ENCODE peak calls at places on chromosomes 11 and 22, in four cellular contexts. T is HepG2, D is H1, C is NT2/D1. B is an unnamed sample.

GRCh38 chr22:49733631-49734030 is 94.0 kb downstream of the BRD1 start:
- DNase-seq in T (no peak), D (no peak), C (no peak), B (no peak)

GRCh38 chr11:16843307-16843706 is 104.9 kb downstream of the C11orf58 start:
- DNase-seq in C (no peak), T (peak), D (no peak), B (no peak)

GRCh38 chr11:101487775-101488174 is 96.0 kb downstream of the TRPC6 start:
- DNase-seq in C (no peak), T (no peak), D (no peak), B (no peak)

GRCh38 chr22:22215659-22216449 is 28.7 kb upstream of the VPREB1 start:
- DNase-seq in C (no peak), T (no peak), D (no peak), B (no peak)

GRCh38 chr11:43518407-43519165 is 159.9 kb downstream of the TTC17 start:
- DNase-seq in D (no peak), C (no peak), T (no peak), B (no peak)

GRCh38 chr11:78499971-78500370 is 74.7 kb downstream of the NARS2 start:
- DNase-seq in T (no peak), C (no peak), D (no peak), B (no peak)

GRCh38 chr11:1225386-1226225 is 2.7 kb downstream of the MUC5B start:
- DNase-seq in D (peak), T (no peak), C (no peak), B (no peak)

GRCh38 chr11:129279326-129280026 is 87.4 kb upstream of the ARHGAP32 start:
- DNase-seq in C (peak), T (peak), D (peak), B (no peak)

GRCh38 chr22:21445437-21446127 is 21.6 kb upstream of the TMEM191C start:
- DNase-seq in T (no peak), C (no peak), D (no peak), B (no peak)

GRCh38 chr11:10382518-10382917 is 72.5 kb upstream of the AMPD3 start:
- DNase-seq in C (peak), T (no peak), D (peak), B (no peak)

GRCh38 chr11:46353706-46354105 is 6.4 kb downstream of the DGKZ start:
- DNase-seq in T (no peak), D (no peak), C (no peak), B (no peak)

GRCh38 chr11:112025682-112026081 is 474 bp downstream of the DLAT start:
- DNase-seq in T (peak), C (no peak), D (no peak), B (no peak)

GRCh38 chr11:64935634-64936081 is at the start of gene GPHA2:
- DNase-seq in T (peak), C (peak), D (peak), B (no peak)

GRCh38 chr11:27848423-27848822 is 148.2 kb upstream of the BDNF start:
- DNase-seq in C (no peak), D (no peak), T (no peak), B (no peak)

GRCh38 chr11:97893612-97894011 is 1127.1 kb upstream of the CNTN5 start:
- DNase-seq in T (no peak), C (no peak), D (no peak), B (no peak)

GRCh38 chr11:68979931-68980775 is 633 bp downstream of the MRGPRD start:
- DNase-seq in T (no peak), D (no peak), C (no peak), B (no peak)

GRCh38 chr11:96091476-96091875 is 167.6 kb upstream of the MTMR2 start:
- DNase-seq in C (no peak), D (no peak), T (peak), B (no peak)

GRCh38 chr11:28756977-28757376 is 648.8 kb downstream of the METTL15 start:
- DNase-seq in C (no peak), T (no peak), D (no peak), B (no peak)

GRCh38 chr11:67357831-67358555 is 4.6 kb upstream of the POLD4 start:
- DNase-seq in T (no peak), D (no peak), C (no peak), B (no peak)

GRCh38 chr22:44399906-44400762 is 87.4 kb upstream of the SHISAL1 start:
- DNase-seq in D (peak), T (no peak), C (no peak), B (no peak)

GRCh38 chr11:92662580-92662979 is 306.9 kb upstream of the MTNR1B start:
- DNase-seq in T (no peak), D (no peak), C (no peak), B (no peak)

GRCh38 chr11:13883042-13883441 is 79.5 kb upstream of the SPON1 start:
- DNase-seq in T (no peak), D (no peak), C (no peak), B (no peak)

GRCh38 chr11:114031599-114032320 is 27.8 kb upstream of the ZBTB16 start:
- DNase-seq in D (no peak), C (no peak), T (no peak), B (no peak)

GRCh38 chr22:30605449-30606110 is 1.4 kb upstream of the TCN2 start:
- DNase-seq in C (no peak), D (peak), T (peak), B (no peak)

GRCh38 chr22:43850529-43850928 is 11.8 kb downstream of the SULT4A1 start:
- DNase-seq in D (no peak), C (no peak), T (no peak), B (no peak)

GRCh38 chr22:47676685-47677084 is 914.2 kb downstream of the TBC1D22A start:
- DNase-seq in T (no peak), C (no peak), D (no peak), B (no peak)

GRCh38 chr11:9363954-9364912 is 20.2 kb upstream of the IPO7 start:
- DNase-seq in D (peak), C (peak), T (peak), B (peak)
- TF ChIP-seq SUZ12 in D (no peak), C (no peak), T (no peak), B (no peak)

DNA sequence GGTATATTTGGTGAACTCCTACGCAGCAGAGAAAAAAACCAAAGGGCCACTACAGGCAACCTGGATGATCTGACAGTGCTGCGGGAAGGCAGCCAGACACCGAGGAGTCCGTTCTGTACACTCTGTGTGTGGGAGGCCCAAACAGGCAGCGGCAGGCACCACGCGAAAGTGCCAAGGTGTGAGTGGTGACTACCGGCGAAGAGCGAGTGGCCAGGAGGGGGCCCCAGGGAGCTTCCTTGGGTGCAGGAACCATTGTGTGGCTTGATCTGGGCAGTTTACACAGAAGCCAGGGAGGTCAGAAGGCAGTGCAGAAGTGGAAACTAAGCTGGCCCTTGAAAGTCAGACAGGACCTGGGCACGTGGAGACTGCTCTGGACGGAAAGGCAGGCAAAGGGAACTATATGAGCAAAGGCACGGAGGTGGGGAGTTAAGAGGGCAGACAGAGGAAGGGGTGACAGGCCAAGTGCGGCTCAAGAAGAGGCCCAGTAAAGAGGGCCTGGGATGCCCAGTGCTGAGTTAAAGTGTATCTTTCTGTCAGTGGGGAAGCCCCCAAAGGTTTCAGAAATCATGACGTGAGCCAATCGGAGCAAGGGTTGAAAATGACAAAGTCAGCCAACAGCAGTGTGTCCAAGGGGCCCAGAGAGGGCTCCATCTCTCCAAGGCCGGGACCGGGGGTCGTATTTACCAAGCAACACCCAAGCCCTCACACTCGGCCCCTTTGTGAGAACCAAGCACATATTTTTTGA is 10.6 kb downstream of the TMEM184B start:
- DNase-seq in D (peak), C (no peak), T (peak), B (no peak)
- TF ChIP-seq YY1 in D (no peak), C (no peak), T (peak), B (peak)

GRCh38 chr11:11618973-11619435 is 2.8 kb downstream of the GALNT18 start:
- DNase-seq in C (no peak), D (no peak), T (peak), B (no peak)
- TF ChIP-seq SUZ12 in C (no peak), D (no peak), T (no peak), B (no peak)

GRCh38 chr22:39818050-39818449 is 75.5 kb downstream of the ENTHD1 start:
- DNase-seq in D (no peak), T (no peak), C (no peak), B (no peak)

GRCh38 chr22:39819429-39819828 is 74.1 kb downstream of the ENTHD1 start:
- DNase-seq in D (no peak), C (no peak), T (no peak), B (no peak)

GRCh38 chr22:39815882-39816395 is 77.6 kb downstream of the ENTHD1 start:
- DNase-seq in D (no peak), T (no peak), C (no peak), B (no peak)

GRCh38 chr22:39821008-39821407 is 72.6 kb downstream of the ENTHD1 start:
- DNase-seq in C (no peak), D (no peak), T (no peak), B (no peak)

DNA sequence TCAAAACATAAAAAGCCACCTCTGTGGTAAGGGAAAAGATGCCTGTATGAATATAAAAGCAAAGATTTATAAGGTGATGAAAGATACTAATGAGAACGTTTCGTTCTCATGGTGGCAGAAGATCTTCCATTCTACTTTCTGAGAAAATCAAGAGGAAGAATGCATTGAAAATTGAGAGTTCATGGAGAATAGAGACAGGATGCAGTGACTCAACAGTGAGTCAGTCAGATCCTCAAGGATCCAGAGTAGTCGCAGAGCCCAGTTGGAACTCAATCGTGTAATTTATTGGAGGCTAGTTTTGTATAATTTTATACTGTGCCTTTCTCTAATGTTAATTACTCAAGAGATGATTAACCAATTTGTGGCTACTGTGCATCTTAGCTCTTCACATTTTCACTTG is 73.3 kb downstream of the ENTHD1 start:
- DNase-seq in C (no peak), T (no peak), D (no peak), B (no peak)
- TF ChIP-seq YY1 in C (no peak), T (no peak), D (no peak), B (no peak)

DNA sequence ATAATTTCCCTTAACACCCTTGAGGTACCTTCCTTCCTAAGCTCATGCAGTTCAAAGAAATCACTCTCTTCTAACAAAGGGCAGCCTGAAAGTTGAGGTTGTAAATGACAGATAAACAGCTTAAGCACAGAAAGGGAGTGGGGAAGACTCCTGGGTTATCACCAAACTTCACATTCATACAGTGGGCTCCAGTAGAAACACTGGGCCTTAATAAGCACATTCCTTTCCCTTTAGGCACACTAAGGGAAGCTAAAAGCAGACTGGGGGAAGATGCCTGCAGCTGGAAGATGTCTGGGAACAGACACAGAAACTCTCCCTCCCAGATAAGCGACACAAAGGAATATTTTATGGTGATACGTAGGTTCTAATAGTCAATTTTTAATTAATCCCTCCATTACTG is 350.3 kb upstream of the MPPED2 start:
- DNase-seq in D (no peak), T (no peak), C (no peak), B (no peak)
- TF ChIP-seq SUZ12 in D (no peak), T (no peak), C (no peak), B (no peak)

DNA sequence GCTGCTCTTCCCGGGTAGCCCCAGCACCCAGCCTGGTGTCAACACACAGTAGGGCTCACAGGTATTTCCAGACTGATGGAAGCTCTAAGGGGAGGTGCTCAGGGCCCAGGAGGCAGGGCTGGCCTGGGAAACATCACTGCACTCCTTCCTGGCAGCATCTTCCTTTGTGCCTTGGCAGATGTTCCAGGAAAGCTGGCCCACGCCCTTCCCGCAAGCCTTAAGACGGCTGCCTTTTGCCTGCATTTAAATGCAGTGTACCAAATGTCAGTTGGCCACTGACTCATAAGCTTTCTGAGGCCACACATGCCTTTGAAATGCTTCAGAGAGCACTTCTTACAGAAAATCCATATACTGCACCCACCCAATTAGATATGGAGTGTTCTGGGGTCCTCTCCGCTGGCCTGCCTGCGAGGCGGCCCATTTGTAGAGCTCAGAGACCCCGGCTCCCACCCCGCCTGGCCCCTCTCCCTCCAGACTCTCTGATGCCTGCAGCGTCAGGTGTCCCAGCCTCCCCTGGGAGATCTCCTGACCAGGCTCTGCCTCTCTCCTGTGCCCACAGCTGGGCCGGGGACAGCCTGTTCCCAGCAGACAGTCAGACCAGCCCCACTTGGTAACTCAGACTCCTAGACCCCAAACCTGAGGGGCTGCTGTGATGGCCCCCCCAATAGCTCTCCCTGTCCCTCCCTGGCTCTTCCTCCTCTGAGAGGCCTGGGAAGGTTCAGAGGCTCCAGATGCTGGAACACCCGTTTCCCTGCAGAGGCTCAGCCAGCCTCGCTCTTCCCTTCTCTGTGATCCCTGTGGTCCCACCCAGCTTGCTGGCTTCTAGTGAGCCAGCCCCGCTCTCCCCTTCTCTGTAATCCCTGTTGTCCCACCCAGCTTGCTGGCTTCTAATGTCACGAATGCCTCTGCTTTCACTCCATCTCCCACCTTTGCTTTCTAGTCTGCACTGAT is 47.6 kb upstream of the THY1 start:
- DNase-seq in T (no peak), C (no peak), D (peak), B (no peak)
- TF ChIP-seq YY1 in T (no peak), C (no peak), D (no peak), B (no peak)

DNA sequence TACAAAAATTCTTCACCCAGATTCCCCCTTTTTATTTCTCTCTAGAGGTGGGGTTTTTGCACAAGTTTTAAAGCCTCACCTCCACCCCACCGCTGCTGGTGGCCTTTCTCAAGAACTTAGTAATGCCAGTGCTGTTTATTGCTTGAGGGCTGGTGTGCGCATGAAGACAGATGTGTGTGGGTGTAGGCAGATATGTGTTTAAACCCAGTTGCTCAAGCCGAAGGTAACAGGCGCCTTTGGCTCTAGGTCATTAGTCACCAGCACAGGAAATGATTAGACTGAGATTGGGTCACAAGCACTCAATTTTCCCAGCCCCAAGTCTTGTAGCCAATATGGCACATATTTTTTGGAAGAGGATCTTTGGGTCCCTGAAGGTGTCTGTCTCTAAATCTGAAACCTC is 2.7 kb upstream of the CLMP start:
- DNase-seq in D (no peak), C (no peak), T (no peak), B (no peak)
- TF ChIP-seq SUZ12 in D (no peak), C (no peak), T (no peak), B (no peak)